ENCODE peak calls at places on chromosome 17, in five cellular contexts. E is PC-3, I is AG09309, T is tibial artery, O is astrocyte of the cerebellum. X is an unnamed sample.

GRCh38 chr17:38617967-38618760 is 12.4 kb upstream of the SRCIN1 start:
- DNase-seq in E (no peak), I (no peak), T (no peak), O (no peak), X (no peak)

GRCh38 chr17:28760987-28761562 is 17.3 kb downstream of the TRAF4 start:
- DNase-seq in E (peak), I (peak), T (no peak), O (peak), X (no peak)

GRCh38 chr17:55116440-55116914 is 147.9 kb downstream of the STXBP4 start:
- DNase-seq in E (peak), I (no peak), T (no peak), O (no peak), X (no peak)

GRCh38 chr17:57677301-57677700 is 67.8 kb downstream of the CCDC182 start:
- DNase-seq in E (no peak), I (no peak), T (no peak), O (no peak), X (no peak)

GRCh38 chr17:52124561-52124960 is 34.0 kb downstream of the CA10 start:
- DNase-seq in E (no peak), I (no peak), T (no peak), O (no peak), X (no peak)

GRCh38 chr17:79440251-79440650 is 170.6 kb downstream of the RBFOX3 start:
- DNase-seq in E (no peak), I (no peak), T (no peak), O (no peak), X (no peak)

GRCh38 chr17:2170023-2170422 is 115.1 kb downstream of the HIC1 start:
- DNase-seq in E (peak), I (no peak), T (no peak), O (no peak), X (no peak)

GRCh38 chr17:1182831-1183578 is 3.2 kb upstream of the ABR start:
- DNase-seq in E (no peak), I (no peak), T (no peak), O (no peak), X (no peak)

GRCh38 chr17:1035546-1036170 is 38.7 kb downstream of the TIMM22 start:
- DNase-seq in E (no peak), I (no peak), T (no peak), O (no peak), X (no peak)

GRCh38 chr17:28956112-28956511 is 4.8 kb upstream of the PHF12 start:
- DNase-seq in E (no peak), I (no peak), T (no peak), O (no peak), X (no peak)

GRCh38 chr17:30905742-30906100 is 317 bp downstream of the TEFM start:
- DNase-seq in E (peak), I (no peak), T (no peak), O (no peak), X (peak)

GRCh38 chr17:76725580-76726230 is 701 bp downstream of the JMJD6 start:
- DNase-seq in E (peak), I (no peak), T (peak), O (no peak), X (no peak)

GRCh38 chr17:77107506-77108433 is 33.0 kb upstream of the SEC14L1 start:
- DNase-seq in E (no peak), I (no peak), T (no peak), O (no peak), X (no peak)

GRCh38 chr17:78748730-78749317 is 33.2 kb downstream of the CYTH1 start:
- DNase-seq in E (peak), I (no peak), T (peak), O (no peak), X (no peak)

GRCh38 chr17:41672153-41672552 is 16.5 kb upstream of the EIF1 start:
- DNase-seq in E (no peak), I (no peak), T (no peak), O (no peak), X (no peak)

GRCh38 chr17:69704935-69705334 is 290.4 kb downstream of the MAP2K6 start:
- DNase-seq in E (no peak), I (no peak), T (no peak), O (no peak), X (no peak)

GRCh38 chr17:78395186-78395585 is 16.7 kb downstream of the PGS1 start:
- DNase-seq in E (no peak), I (no peak), T (no peak), O (no peak), X (no peak)

GRCh38 chr17:67401598-67402504 is 24.8 kb downstream of the PITPNC1 start:
- DNase-seq in E (no peak), I (no peak), T (no peak), O (no peak), X (no peak)

GRCh38 chr17:31558748-31559646 is 167.5 kb downstream of the RAB11FIP4 start:
- DNase-seq in E (peak), I (no peak), T (peak), O (no peak), X (no peak)

GRCh38 chr17:47315451-47316266 is 8.1 kb upstream of the EFCAB13 start:
- DNase-seq in E (peak), I (no peak), T (no peak), O (peak), X (no peak)

GRCh38 chr17:67245073-67245693 is at the start of gene HELZ:
- DNase-seq in E (peak), I (no peak), T (peak), O (peak), X (peak)

GRCh38 chr17:19348081-19348650 is 14.4 kb downstream of the B9D1 start:
- DNase-seq in E (no peak), I (no peak), T (peak), O (no peak), X (no peak)

GRCh38 chr17:5703736-5704135 is 119.4 kb upstream of the NLRP1 start:
- DNase-seq in E (no peak), I (no peak), T (no peak), O (no peak), X (no peak)

GRCh38 chr17:19397556-19398041 is 10.6 kb upstream of the MFAP4 start:
- DNase-seq in E (no peak), I (no peak), T (no peak), O (no peak), X (no peak)

GRCh38 chr17:77372444-77373297 is 231.9 kb downstream of the SEC14L1 start:
- DNase-seq in E (no peak), I (no peak), T (peak), O (no peak), X (no peak)

GRCh38 chr17:77778636-77779524 is 179.6 kb upstream of the TNRC6C start:
- DNase-seq in E (no peak), I (no peak), T (peak), O (no peak), X (no peak)

GRCh38 chr17:48930435-48930873 is 14.2 kb downstream of the SNF8 start:
- DNase-seq in E (no peak), I (no peak), T (no peak), O (no peak), X (no peak)

GRCh38 chr17:59754547-59754946 is 47.1 kb downstream of the VMP1 start:
- DNase-seq in E (peak), I (peak), T (no peak), O (peak), X (peak)

GRCh38 chr17:72926171-72926570 is 166.3 kb downstream of the SLC39A11 start:
- DNase-seq in E (no peak), I (no peak), T (no peak), O (no peak), X (no peak)

GRCh38 chr17:11488407-11488806 is 109.9 kb upstream of the DNAH9 start:
- DNase-seq in E (no peak), I (no peak), T (no peak), O (no peak), X (no peak)

GRCh38 chr17:1872976-1873375 is 43.2 kb downstream of the RPA1 start:
- DNase-seq in E (no peak), I (no peak), T (no peak), O (no peak), X (no peak)

GRCh38 chr17:67156269-67157199 is 88.5 kb downstream of the HELZ start:
- DNase-seq in E (peak), I (no peak), T (no peak), O (peak), X (peak)

GRCh38 chr17:75059369-75060345 is 12.6 kb downstream of the KCTD2 start:
- DNase-seq in E (peak), I (peak), T (peak), O (no peak), X (no peak)

GRCh38 chr17:16199093-16199492 is 16.2 kb downstream of the NCOR1 start:
- DNase-seq in E (no peak), I (no peak), T (no peak), O (no peak), X (no peak)

GRCh38 chr17:82050152-82050760 is 1.4 kb downstream of the RFNG start:
- DNase-seq in E (no peak), I (no peak), T (no peak), O (no peak), X (no peak)
- H3K4me3 ChIP-seq in E (peak), I (peak), T (peak), O (peak), X (peak)

GRCh38 chr17:82503094-82503727 is 16.3 kb upstream of the FOXK2 start:
- DNase-seq in E (no peak), I (no peak), T (no peak), O (no peak), X (no peak)

GRCh38 chr17:82505296-82505695 is 14.2 kb upstream of the FOXK2 start:
- DNase-seq in E (no peak), I (no peak), T (no peak), O (no peak), X (no peak)

GRCh38 chr17:82507631-82508175 is 11.8 kb upstream of the FOXK2 start:
- DNase-seq in E (no peak), I (no peak), T (no peak), O (no peak), X (no peak)

GRCh38 chr17:82502207-82502606 is 17.3 kb upstream of the FOXK2 start:
- DNase-seq in E (no peak), I (no peak), T (no peak), O (no peak), X (no peak)

GRCh38 chr17:82503728-82504308 is 15.7 kb upstream of the FOXK2 start:
- DNase-seq in E (no peak), I (no peak), T (no peak), O (no peak), X (no peak)
- TF ChIP-seq CTCF in E (no peak), I (no peak), T (no peak), O (no peak), X (no peak)

GRCh38 chr17:33396818-33397217 is 103.7 kb upstream of the ASIC2 start:
- DNase-seq in E (no peak), I (no peak), T (no peak), O (no peak), X (no peak)
- H3K4me3 ChIP-seq in E (no peak), I (no peak), T (no peak), O (no peak), X (no peak)

GRCh38 chr17:50112694-50113093 is 17.3 kb downstream of the SAMD14 start:
- DNase-seq in E (no peak), I (no peak), T (no peak), O (no peak), X (no peak)
- TF ChIP-seq CTCF in E (no peak), I (no peak), T (peak), O (no peak), X (no peak)

DNA sequence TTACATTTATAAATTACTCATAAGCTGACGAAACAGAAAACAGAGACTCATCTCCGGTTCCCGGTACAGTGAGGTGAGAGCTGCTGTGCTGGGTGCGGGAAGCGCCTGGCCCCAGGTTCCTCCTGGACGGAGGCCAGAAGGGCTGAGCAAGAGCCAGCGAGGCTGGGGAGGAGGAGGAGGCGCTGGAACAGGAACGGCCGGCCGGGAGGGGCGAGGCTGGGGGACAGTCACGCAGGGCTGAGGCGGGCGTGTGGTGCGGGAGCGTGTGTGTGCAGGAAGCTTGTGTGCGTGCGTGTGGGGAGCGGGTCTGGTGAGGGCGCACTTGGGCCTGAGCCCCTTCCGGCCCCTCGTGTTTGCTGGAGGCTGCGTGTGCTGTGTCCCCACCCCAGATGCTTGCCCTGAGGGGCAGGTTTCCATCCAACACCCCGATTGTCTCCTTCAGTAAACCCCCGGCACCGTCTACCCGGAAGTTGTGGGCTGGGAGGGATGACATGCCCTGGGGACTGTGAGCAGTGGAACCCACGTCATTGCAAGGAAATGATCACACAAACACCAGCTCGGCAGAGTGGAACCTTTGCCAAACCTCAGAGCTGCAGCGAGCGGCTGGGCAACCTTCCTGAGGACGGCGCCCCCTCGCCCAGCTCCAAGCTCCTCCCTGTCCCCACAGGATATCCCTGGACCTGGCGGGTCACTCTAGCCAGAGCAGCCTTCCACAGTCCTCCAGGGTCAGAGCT is 19.4 kb downstream of the CD7 start:
- DNase-seq in E (peak), I (peak), T (peak), O (peak), X (peak)
- H3K4me3 ChIP-seq in E (peak), I (peak), T (peak), O (peak), X (peak)

DNA sequence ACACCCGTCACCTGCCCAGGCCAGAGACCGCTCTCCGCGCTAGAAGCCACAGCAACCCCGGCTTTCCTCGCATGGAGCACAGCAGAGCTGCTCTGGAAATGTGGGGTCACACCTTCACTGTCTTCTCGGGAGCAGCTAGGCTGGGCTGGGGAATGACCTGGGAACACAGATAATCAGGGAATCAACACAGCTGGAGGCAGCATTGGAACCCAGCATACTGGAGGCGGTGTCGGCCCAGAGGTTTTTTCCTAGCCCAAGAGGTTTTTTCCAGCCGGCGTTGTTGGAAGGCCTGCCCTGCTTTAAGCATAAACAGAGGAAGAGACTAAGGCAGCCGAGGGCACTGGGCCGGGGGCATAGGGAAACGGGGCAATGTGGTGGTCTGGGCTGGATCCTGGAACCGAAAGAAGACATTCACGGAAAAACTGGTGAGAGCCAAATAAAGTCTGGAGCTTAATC is 808 bp upstream of the PLD6 start:
- DNase-seq in E (no peak), I (no peak), T (peak), O (no peak), X (no peak)
- TF ChIP-seq CTCF in E (no peak), I (no peak), T (no peak), O (no peak), X (no peak)

GRCh38 chr17:83084214-83084613 is 4.8 kb downstream of the METRNL start:
- DNase-seq in E (no peak), I (no peak), T (no peak), O (no peak), X (no peak)
- H3K4me3 ChIP-seq in E (no peak), I (peak), T (no peak), O (no peak), X (no peak)

GRCh38 chr17:82648761-82649474 is 674 bp upstream of the WDR45B start:
- DNase-seq in E (peak), I (no peak), T (peak), O (no peak), X (no peak)

GRCh38 chr17:82648165-82648668 is at the start of gene WDR45B:
- DNase-seq in E (peak), I (peak), T (peak), O (peak), X (no peak)

GRCh38 chr17:82649501-82650261 is 1.4 kb upstream of the WDR45B start:
- DNase-seq in E (no peak), I (no peak), T (no peak), O (no peak), X (no peak)

GRCh38 chr17:82645516-82645915 is 2.7 kb downstream of the WDR45B start:
- DNase-seq in E (peak), I (no peak), T (no peak), O (no peak), X (no peak)

DNA sequence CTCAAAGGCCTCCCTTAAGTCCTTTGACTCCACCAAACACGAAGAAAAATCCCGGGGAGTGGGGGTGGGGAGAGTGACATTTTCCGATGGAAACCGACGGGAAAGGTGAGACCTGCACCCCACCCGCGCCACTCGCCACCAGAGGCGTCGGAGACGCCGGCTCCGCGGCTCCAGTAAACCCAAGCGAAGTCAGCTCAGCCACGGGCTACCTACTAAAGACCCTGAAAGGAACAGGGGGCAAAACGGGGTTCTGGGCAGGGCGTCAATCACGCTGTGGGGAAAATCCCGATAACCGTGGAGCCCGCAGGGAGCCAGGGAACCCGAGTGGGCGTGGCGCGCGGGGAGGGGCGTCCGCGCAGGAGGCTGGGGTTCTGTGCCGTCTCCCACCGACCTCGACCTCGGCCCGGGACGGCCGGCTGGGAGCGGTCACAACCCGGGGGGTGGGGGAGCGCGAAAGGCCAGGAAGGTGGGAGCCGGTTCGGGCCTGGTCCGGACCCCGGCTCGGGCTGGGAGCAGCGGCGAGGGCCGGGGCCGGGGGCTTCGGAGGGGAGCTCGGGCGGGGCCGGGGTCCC is 565 bp downstream of the WDR45B start:
- DNase-seq in E (peak), I (no peak), T (peak), O (no peak), X (no peak)
- TF ChIP-seq CTCF in E (no peak), I (peak), T (no peak), O (peak), X (no peak)

DNA sequence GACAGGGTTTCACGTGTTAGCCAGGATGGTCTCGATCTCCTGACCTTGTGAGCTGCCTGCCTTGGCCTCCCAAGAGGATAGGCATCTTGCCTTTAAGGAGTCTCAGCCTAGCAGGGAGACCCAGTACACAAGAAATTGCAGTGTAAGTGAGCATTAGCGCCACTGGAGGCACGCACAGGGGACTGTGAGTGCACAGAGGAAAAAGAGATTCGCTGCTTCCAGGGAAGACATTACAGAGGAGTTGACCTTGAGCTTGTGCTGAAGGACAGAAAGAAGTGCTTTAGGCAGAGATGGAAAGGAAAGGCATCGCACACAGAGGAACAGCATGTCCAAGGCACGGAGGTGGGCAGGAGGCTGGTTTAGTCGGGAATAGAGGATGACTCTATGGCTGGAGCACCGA is 4.8 kb downstream of the CD300LG start:
- DNase-seq in E (no peak), I (no peak), T (no peak), O (no peak), X (no peak)
- H3K4me3 ChIP-seq in E (no peak), I (no peak), T (no peak), O (no peak), X (no peak)

DNA sequence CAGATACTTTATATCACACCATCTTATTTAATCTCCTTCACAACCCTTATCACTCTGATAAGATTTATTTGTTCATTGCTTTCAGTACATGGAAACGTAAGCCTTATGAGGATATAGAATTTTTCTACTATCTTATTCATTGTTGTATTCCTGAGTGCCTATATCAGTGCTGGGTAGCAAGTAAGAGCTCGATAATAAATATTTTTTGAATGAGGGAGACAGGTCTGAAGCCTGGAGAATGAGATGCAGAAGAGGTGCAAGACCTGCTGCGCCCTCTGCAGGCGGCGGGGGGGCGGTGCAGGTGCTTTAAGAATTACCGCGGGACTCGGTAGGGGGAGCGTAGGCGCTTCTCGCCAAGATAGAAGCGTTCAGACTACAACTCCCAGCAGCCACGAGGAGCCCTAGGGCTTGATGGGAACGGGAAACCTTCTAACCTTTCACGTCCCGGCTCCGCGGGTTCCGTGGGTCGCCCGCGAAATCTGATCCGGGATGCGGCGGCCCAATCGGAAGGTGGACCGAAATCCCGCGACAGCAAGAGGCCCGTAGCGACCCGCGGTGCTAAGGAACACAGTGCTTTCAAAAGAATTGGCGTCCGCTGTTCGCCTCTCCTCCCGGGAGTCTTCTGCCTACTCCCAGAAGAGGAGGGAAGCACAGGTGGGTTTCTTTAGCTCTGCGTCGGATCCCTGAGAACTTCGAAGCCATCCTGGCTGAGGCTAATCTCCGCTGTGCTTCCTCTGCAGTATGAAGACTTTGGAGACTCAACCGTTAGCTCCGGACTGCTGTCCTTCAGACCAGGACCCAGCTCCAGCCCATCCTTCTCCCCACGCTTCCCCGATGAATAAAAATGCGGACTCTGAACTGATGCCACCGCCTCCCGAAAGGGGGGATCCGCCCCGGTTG is at the start of gene WRAP53:
- DNase-seq in E (peak), I (peak), T (peak), O (peak), X (peak)
- TF ChIP-seq CTCF in E (peak), I (peak), T (peak), O (peak), X (peak)

X was measured in epithelial cell of proximal tubule.